ENCODE peak calls at places on chromosomes 11 and 22, in four cellular contexts. S, E, Z and Q are unnamed samples.

GRCh38 chr11:12215192-12215591 is 104.8 kb downstream of the MICAL2 start:
- DNase-seq in S (no peak), E (no peak), Z (no peak), Q (no peak)

GRCh38 chr11:108009497-108010360 is 1.0 kb downstream of the CUL5 start:
- DNase-seq in S (peak; percentile 16), E (no peak), Z (no peak), Q (peak; percentile 23)

GRCh38 chr11:67345949-67346819 is 7.2 kb downstream of the POLD4 start:
- DNase-seq in S (peak; percentile 32), E (no peak), Z (peak; percentile 24), Q (peak; percentile 13)

GRCh38 chr22:33821290-33821689 is 99.0 kb downstream of the LARGE1 start:
- DNase-seq in S (no peak), E (no peak), Z (no peak), Q (no peak)

GRCh38 chr11:103433976-103434375 is 324.8 kb downstream of the DYNC2H1 start:
- DNase-seq in S (no peak), E (no peak), Z (no peak), Q (no peak)

GRCh38 chr11:3146612-3147256 is 18.4 kb downstream of the OSBPL5 start:
- DNase-seq in S (no peak), E (no peak), Z (no peak), Q (no peak)

GRCh38 chr11:74055938-74056337 is 47.1 kb upstream of the UCP3 start:
- DNase-seq in S (peak; percentile 40), E (no peak), Z (no peak), Q (no peak)

GRCh38 chr11:12888525-12889158 is 120.5 kb upstream of the RASSF10 start:
- DNase-seq in S (peak; percentile 71), E (peak; percentile 85), Z (no peak), Q (peak; percentile 76)

GRCh38 chr11:132539590-132540368 is 992.5 kb downstream of the OPCML start:
- DNase-seq in S (no peak), E (no peak), Z (no peak), Q (no peak)

GRCh38 chr22:50604256-50604580 is 3.6 kb downstream of the MAPK8IP2 start:
- DNase-seq in S (no peak), E (no peak), Z (no peak), Q (no peak)

GRCh38 chr22:40867109-40867508 is 5.2 kb upstream of the DNAJB7 start:
- DNase-seq in S (no peak), E (no peak), Z (no peak), Q (no peak)
- TF ChIP-seq CREM in S (no peak), E (no peak), Z (no peak), Q (no peak)

DNA sequence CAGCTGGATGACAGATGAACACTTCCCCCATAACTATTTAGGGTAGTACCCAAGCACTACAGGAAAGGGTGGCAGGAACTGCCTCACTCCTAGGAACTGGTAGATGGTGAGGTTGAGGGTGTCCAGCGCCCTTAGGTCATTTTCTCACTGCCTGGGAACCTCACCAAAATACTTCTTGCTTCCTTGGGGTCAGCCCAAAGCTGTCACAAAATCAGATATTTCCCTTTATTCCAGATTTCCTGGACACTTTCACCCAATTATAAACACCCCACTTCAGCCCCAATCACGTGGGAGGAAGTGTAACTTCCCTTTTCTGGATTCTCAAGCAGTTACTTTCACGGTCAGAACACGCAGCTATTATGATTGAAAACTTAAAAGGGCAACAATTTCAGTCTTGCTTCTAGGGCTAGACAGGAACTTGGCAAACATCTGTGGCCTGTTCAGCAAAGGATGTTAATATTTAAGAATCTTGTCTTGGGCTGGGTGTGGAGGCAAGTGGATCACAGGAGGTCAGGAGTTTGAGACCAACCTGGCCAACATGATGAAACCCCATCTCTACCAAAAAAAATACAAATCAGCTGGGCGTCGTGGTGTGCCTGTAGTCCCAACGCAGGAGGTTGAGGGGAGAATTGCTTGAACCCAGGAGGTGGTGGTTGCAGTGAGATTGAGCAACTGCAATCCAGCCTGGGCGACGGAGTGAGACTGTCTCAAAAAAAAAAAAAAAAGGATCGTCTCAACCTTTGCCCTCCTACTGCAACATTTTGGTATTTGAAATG is 4.0 kb downstream of the FTH1 start:
- DNase-seq in S (no peak), E (no peak), Z (peak; percentile 53), Q (no peak)
- TF ChIP-seq CREM in S (no peak), E (no peak), Z (no peak), Q (no peak)

DNA sequence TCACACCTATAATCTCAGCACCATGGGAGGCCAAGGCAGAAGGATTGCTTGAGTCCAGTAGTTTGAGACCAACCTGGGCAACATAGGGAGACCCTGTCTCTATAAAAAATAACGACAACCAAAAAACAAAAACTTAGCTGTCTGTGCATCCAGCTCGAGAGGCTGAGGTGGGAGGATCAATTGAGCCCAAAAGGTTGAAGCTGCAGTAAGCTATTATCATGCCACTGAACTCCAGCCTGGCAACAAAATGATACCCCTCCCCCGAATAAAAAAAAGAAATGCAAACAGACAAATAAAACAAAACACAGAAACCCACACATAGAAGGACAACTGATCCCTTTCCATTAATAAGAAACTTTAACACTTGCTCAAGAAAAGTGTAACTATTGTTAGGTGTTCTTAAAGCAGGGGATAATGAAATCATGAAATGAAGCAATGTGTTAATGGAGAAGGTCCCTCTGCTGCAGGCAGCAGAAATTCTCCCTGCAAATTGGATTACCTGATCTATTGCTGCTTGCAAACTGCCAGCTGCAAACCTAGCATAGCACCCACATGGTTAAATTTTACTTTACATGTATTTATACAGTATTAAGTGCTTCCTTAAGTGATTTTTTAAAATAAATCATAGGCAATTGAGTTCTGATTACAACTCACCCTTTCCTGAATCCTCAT is 226.3 kb downstream of the SBF2 start:
- DNase-seq in S (no peak), E (no peak), Z (no peak), Q (no peak)
- TF ChIP-seq CREM in S (no peak), E (no peak), Z (no peak), Q (no peak)

GRCh38 chr22:36148411-36148810 is 12.1 kb downstream of the APOL3 start:
- DNase-seq in S (no peak), E (no peak), Z (no peak), Q (no peak)

GRCh38 chr22:36152088-36152487 is 8.5 kb downstream of the APOL3 start:
- DNase-seq in S (no peak), E (no peak), Z (no peak), Q (no peak)

GRCh38 chr22:36147196-36147788 is 13.3 kb downstream of the APOL3 start:
- DNase-seq in S (no peak), E (no peak), Z (no peak), Q (no peak)

GRCh38 chr22:36151006-36151595 is 9.5 kb downstream of the APOL3 start:
- DNase-seq in S (no peak), E (no peak), Z (no peak), Q (no peak)

GRCh38 chr22:36149464-36149863 is 11.1 kb downstream of the APOL3 start:
- DNase-seq in S (no peak), E (no peak), Z (no peak), Q (no peak)
- TF ChIP-seq CREM in S (no peak), E (no peak), Z (no peak), Q (no peak)

GRCh38 chr11:125763483-125763882 is 15.1 kb downstream of the PATE2 start:
- DNase-seq in S (no peak), E (no peak), Z (no peak), Q (no peak)
- TF ChIP-seq CREM in S (no peak), E (no peak), Z (no peak), Q (no peak)